ENCODE peak calls at places on chromosomes 13 and 19, in five cellular contexts. H is IMR-90, Q is NB4, N is HCT116, R is suprapubic skin. U is an unnamed sample.

GRCh38 chr13:24747248-24748151 is 16.5 kb upstream of the RNF17 start:
- DNase-seq in H (no peak), Q (peak; percentile 40), N (no peak), R (no peak), U (no peak)

GRCh38 chr13:19185865-19186645 is 4.4 kb upstream of the TUBA3C start:
- DNase-seq in H (no peak), Q (no peak), N (no peak), R (peak; percentile 69), U (no peak)

GRCh38 chr13:106299616-106300015 is 235.8 kb downstream of the EFNB2 start:
- DNase-seq in H (no peak), Q (peak; percentile 9), N (no peak), R (no peak), U (no peak)

GRCh38 chr19:39465956-39466747 is 14.5 kb upstream of the TIMM50 start:
- DNase-seq in H (no peak), Q (no peak), N (no peak), R (no peak), U (no peak)

GRCh38 chr19:47247308-47247990 is 8.9 kb upstream of the CCDC9 start:
- DNase-seq in H (peak; percentile 75), Q (peak; percentile 96), N (no peak), R (peak; percentile 93), U (no peak)

GRCh38 chr13:98476538-98476966 is 100.4 kb downstream of the STK24 start:
- DNase-seq in H (peak; percentile 92), Q (peak; percentile 97), N (peak; percentile 64), R (no peak), U (peak; percentile 98)

GRCh38 chr13:73138276-73138950 is 79.6 kb downstream of the KLF5 start:
- DNase-seq in H (peak; percentile 76), Q (no peak), N (no peak), R (no peak), U (no peak)

GRCh38 chr19:4870025-4870700 is 2.7 kb upstream of the PLIN3 start:
- DNase-seq in H (peak; percentile 92), Q (peak; percentile 93), N (peak; percentile 95), R (no peak), U (peak; percentile 75)

GRCh38 chr19:50759886-50760285 is 10.4 kb upstream of the GPR32 start:
- DNase-seq in H (peak; percentile 32), Q (peak; percentile 64), N (peak; percentile 69), R (no peak), U (no peak)

GRCh38 chr19:6890938-6891337 is 3.6 kb downstream of the ADGRE1 start:
- DNase-seq in H (no peak), Q (peak; percentile 33), N (no peak), R (no peak), U (no peak)

GRCh38 chr13:76164290-76164689 is 528.2 kb downstream of the LMO7 start:
- DNase-seq in H (no peak), Q (no peak), N (no peak), R (no peak), U (no peak)

DNA sequence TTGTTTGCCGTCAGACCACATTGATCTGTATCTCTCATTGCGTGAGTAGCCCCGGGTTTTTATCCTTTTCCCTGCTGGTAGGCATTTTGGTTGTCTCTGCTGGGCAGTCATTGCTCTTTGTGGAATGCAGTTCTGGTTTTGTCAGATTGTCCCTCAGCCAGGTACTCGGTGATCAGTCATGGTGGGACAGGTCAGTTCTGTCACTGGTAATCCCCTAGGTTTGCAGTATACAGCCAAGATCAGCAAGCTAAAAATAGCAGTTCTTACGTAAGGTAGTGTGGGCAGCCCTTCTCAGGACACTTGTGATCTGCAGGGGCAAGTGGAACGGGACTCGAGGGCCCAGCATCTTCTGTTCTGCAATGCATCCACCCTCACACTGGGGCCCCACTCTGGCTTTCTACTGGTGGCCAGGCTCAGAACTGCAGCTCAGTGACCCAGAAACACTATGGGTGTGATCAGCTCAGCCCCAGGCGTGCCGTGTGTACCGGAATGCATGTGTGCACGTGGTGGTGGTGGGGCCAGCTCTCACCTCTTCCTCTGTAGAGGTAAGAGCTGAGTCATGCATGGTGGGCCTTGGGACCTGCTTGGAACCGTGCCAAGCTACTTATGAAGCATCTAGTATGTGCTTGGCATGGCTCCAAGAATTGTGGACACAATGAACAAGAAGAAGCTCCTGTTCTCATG is 6.3 kb downstream of the PLEKHF1 start:
- DNase-seq in H (no peak), Q (peak; percentile 27), N (no peak), R (no peak), U (no peak)
- TF ChIP-seq POLR2A in H (no peak), Q (no peak), N (no peak), R (no peak), U (no peak)

DNA sequence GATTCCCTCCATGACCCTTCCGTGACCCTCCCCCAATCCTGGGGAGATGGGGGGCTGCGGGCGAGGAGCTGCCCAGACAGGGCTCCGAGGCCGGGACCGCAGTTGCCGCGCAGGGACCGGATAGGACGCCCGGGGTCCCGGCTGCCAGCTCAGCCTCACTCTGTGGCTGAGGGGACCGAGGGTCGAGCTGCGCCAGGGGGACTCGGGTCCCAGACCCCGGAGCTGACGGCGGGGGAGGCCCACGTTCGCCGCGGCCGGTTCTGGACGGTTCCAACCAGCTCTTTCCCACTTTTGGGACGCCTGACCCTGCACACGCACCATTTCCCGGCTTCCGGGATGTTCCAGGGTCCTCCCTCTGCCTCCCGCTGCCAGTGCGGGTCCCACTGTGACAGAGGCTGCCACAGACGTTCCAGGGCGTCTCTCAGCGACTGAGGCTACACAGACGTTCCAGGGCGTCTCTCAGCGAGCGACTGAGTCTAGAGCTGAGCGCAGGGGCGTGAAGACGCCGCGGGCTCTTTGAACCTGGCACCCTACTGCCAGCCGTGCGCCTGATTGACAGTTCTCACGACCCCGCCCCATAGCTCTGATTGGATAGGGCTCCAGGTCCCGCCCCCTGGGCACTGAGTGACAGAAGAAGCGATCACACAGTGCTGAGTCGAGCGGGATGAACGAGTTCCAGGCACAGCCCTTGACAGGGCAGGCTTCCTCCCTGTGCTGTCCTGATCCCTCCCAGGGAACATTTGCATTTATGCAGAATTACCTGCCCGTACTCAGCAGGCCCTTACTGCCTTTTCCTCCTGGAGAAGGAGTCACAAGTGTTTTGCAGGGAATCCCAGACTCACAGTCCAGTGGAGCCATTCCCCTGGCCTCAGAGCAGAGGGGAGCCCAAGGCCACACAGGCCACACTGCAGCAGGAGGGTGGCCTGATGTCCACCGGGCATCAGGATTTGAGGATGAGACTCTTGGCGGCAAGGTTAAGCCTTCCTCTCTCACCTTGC is at the start of gene ZNF563:
- DNase-seq in H (peak; percentile 89), Q (peak; percentile 95), N (no peak), R (peak; percentile 99), U (peak; percentile 90)
- TF ChIP-seq POLR2A in H (peak; percentile 29), Q (no peak), N (no peak), R (no peak), U (peak; percentile 76)

GRCh38 chr19:15292847-15293582 is 39.3 kb downstream of the BRD4 start:
- DNase-seq in H (no peak), Q (no peak), N (no peak), R (no peak), U (no peak)
- TF ChIP-seq POLR2A in H (no peak), Q (no peak), N (no peak), R (no peak), U (no peak)

GRCh38 chr13:99996177-99996705 is 14.7 kb downstream of the ZIC2 start:
- DNase-seq in H (no peak), Q (no peak), N (no peak), R (no peak), U (no peak)
- TF ChIP-seq POLR2A in H (no peak), Q (no peak), N (no peak), R (no peak), U (no peak)

DNA sequence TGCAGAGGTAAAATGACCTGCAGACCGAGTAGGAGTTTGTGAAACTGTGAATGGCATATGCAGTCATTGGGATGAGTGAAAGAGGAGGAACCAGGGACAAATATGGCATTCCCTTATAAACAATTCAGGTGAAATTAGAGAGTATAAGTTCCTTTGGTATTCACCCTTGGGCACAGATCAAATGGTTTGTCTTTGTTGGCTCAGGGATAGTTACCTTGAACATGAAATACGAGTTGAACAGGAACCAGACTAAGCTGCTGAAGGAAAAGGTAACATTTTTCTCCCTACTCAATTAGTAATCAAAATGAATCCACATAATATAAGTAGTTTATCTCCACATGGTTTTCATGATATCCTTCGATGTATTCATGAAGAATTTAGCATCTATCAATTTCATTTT is 50.5 kb downstream of the SLITRK1 start:
- DNase-seq in H (no peak), Q (no peak), N (no peak), R (no peak), U (no peak)
- TF ChIP-seq POLR2A in H (no peak), Q (no peak), N (no peak), R (no peak), U (no peak)

GRCh38 chr19:45406165-45406956 is at the start of gene POLR1G:
- DNase-seq in H (peak; percentile 75), Q (peak; percentile 76), N (peak; percentile 79), R (peak; percentile 91), U (peak; percentile 44)

GRCh38 chr19:45403781-45404556 is 900 bp downstream of the PPP1R13L start:
- DNase-seq in H (no peak), Q (peak; percentile 53), N (no peak), R (no peak), U (peak; percentile 42)

GRCh38 chr19:45406957-45407375 is 522 bp downstream of the POLR1G start:
- DNase-seq in H (no peak), Q (no peak), N (no peak), R (no peak), U (no peak)

GRCh38 chr19:45404557-45405434 is at the start of gene PPP1R13L:
- DNase-seq in H (peak; percentile 56), Q (peak; percentile 13), N (peak; percentile 96), R (peak; percentile 92), U (peak; percentile 79)

DNA sequence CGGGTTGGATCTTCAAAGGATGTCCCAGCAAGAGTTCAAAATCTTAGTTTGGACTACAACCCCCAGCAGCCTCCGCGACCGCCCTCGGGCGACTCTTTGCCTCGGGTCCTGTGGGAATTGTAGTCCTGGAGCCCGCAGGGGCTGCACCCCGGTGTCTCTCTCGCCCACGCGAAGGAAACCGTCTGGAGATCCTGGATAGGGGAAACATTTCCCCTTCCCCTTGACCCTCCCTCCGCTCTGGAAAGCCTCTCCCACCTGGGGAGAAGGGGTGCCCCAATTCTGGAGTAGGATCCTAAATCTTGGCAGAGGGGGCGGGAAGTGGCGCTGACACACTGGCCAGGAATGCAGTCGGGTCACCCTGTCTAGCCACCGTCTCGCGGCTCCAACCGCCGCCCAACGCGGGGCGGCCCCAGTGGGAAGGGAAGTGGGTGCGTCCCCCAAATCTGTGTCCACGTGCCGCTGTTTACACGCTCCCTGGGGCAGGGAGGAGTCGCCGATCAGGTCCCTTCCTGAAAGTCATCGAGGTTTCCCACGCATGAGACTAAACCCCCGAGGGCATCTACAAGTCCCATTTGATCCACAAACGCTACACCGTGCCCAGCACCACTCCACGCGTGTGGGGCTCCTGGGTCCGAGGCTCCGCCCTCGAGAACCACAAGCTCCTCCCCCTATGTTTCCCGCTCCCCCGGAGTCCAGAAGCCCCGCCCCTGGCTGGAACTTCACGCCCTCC is 731 bp upstream of the PPP1R13L start:
- DNase-seq in H (peak; percentile 80), Q (peak; percentile 80), N (peak; percentile 92), R (peak; percentile 95), U (peak; percentile 70)
- TF ChIP-seq POLR2A in H (peak; percentile 25), Q (peak; percentile 63), N (peak; percentile 42), R (no peak), U (no peak)

GRCh38 chr19:493391-494170 is 2.7 kb upstream of the MADCAM1 start:
- DNase-seq in H (no peak), Q (no peak), N (no peak), R (no peak), U (no peak)
- TF ChIP-seq POLR2A in H (no peak), Q (no peak), N (no peak), R (no peak), U (no peak)

U was measured in H54.